ENCODE peak calls at places on chromosomes 7 and 10, in nine cellular contexts. M, J, I, K, W, S, F, Q and O are unnamed samples.

GRCh38 chr7:74476546-74477095 is 22.9 kb downstream of the GTF2IRD1 start:
- DNase-seq in S (no peak), I (peak), W (no peak), J (no peak), K (no peak), F (no peak), Q (no peak), M (no peak), O (no peak)

GRCh38 chr7:95997632-95998031 is 225.3 kb downstream of the DYNC1I1 start:
- DNase-seq in Q (no peak), M (no peak), J (no peak), W (no peak), K (no peak), I (no peak), S (no peak), F (no peak), O (no peak)

GRCh38 chr7:55546826-55547225 is 25.5 kb downstream of the VOPP1 start:
- DNase-seq in F (peak), Q (peak), J (no peak), I (peak), M (peak), K (peak), S (no peak), W (no peak), O (no peak)

GRCh38 chr10:49112851-49113250 is 2.5 kb downstream of the VSTM4 start:
- DNase-seq in I (no peak), J (no peak), K (no peak), W (no peak), S (peak), F (no peak), M (no peak), Q (no peak), O (no peak)

GRCh38 chr7:5143106-5143505 is 46.9 kb upstream of the WIPI2 start:
- DNase-seq in F (no peak), M (no peak), W (no peak), J (no peak), Q (no peak), I (no peak), K (no peak), S (no peak), O (no peak)

GRCh38 chr10:12984165-12984747 is 17.3 kb downstream of the CCDC3 start:
- DNase-seq in W (no peak), F (no peak), J (no peak), M (no peak), I (no peak), Q (no peak), S (no peak), K (no peak), O (no peak)

GRCh38 chr10:94439275-94439861 is 37.0 kb downstream of the TBC1D12 start:
- DNase-seq in K (no peak), M (peak), I (no peak), S (no peak), W (no peak), F (no peak), J (no peak), Q (no peak), O (no peak)

GRCh38 chr10:80144302-80145131 is 12.0 kb downstream of the PLAC9 start:
- DNase-seq in S (no peak), M (no peak), Q (peak), F (no peak), J (no peak), I (peak), K (no peak), W (peak), O (no peak)

GRCh38 chr7:80189638-80190037 is 55.0 kb downstream of the GNAI1 start:
- DNase-seq in J (no peak), M (no peak), W (no peak), K (no peak), Q (no peak), I (no peak), S (no peak), F (no peak), O (no peak)

GRCh38 chr7:152520861-152521302 is 85.1 kb upstream of the KMT2C start:
- DNase-seq in I (no peak), F (no peak), M (no peak), W (no peak), J (no peak), Q (no peak), K (no peak), S (no peak), O (no peak)

GRCh38 chr7:49400891-49401550 is 372.4 kb upstream of the VWC2 start:
- DNase-seq in M (no peak), I (no peak), Q (no peak), S (no peak), W (no peak), F (no peak), K (no peak), J (no peak), O (no peak)

GRCh38 chr10:111151595-111151994 is 74.8 kb downstream of the ADRA2A start:
- DNase-seq in S (no peak), Q (no peak), F (no peak), J (no peak), I (no peak), W (no peak), M (no peak), K (no peak), O (no peak)

GRCh38 chr10:97597778-97598177 is 8.3 kb downstream of the C10orf62 start:
- DNase-seq in K (no peak), M (no peak), J (no peak), I (no peak), S (no peak), F (no peak), Q (no peak), W (no peak), O (no peak)

GRCh38 chr10:33126118-33126517 is 168.1 kb upstream of the ITGB1 start:
- DNase-seq in F (no peak), M (no peak), Q (no peak), S (no peak), W (no peak), K (no peak), J (no peak), I (no peak), O (no peak)

GRCh38 chr10:80442879-80443278 is 11.2 kb upstream of the TSPAN14 start:
- DNase-seq in Q (no peak), S (no peak), F (no peak), K (no peak), W (no peak), I (peak), J (no peak), M (no peak), O (no peak)

GRCh38 chr7:32957326-32958045 is at the start of gene FKBP9:
- DNase-seq in F (peak), S (peak), Q (peak), J (peak), W (peak), K (peak), I (peak), M (peak), O (peak)

GRCh38 chr10:122234416-122234815 is 36.7 kb upstream of the BTBD16 start:
- DNase-seq in K (no peak), S (no peak), J (no peak), I (peak), Q (no peak), M (no peak), F (no peak), W (no peak), O (no peak)

GRCh38 chr10:61323757-61324156 is 129.4 kb downstream of the TMEM26 start:
- DNase-seq in K (no peak), J (no peak), I (no peak), W (no peak), Q (no peak), S (no peak), F (no peak), M (no peak), O (no peak)

GRCh38 chr7:39248041-39248692 is 270.5 kb downstream of the POU6F2 start:
- DNase-seq in J (no peak), F (no peak), K (no peak), W (no peak), M (no peak), I (no peak), Q (no peak), S (no peak), O (no peak)

GRCh38 chr10:117536359-117536861 is 6.1 kb upstream of the EMX2 start:
- DNase-seq in Q (no peak), J (no peak), F (no peak), K (no peak), I (no peak), W (peak), S (no peak), M (no peak), O (no peak)

GRCh38 chr10:48694371-48695030 is 9.8 kb downstream of the WDFY4 start:
- DNase-seq in S (no peak), F (no peak), I (no peak), Q (no peak), J (no peak), W (no peak), K (no peak), M (no peak), O (peak)

GRCh38 chr10:89522463-89522862 is 12.9 kb downstream of the SLC16A12 start:
- DNase-seq in F (no peak), M (no peak), K (no peak), J (no peak), S (no peak), I (no peak), Q (no peak), W (no peak), O (no peak)

GRCh38 chr7:542935-543789 is 23.5 kb upstream of the PDGFA start:
- DNase-seq in F (no peak), I (no peak), K (no peak), S (no peak), W (no peak), M (peak), Q (no peak), J (no peak), O (no peak)

GRCh38 chr7:56048245-56048644 is 3.0 kb downstream of the PSPH start:
- DNase-seq in F (no peak), I (no peak), Q (no peak), M (no peak), S (no peak), W (no peak), J (no peak), K (no peak), O (no peak)

GRCh38 chr7:157404845-157405481 is 68.2 kb downstream of the DNAJB6 start:
- DNase-seq in F (no peak), W (no peak), J (peak), K (peak), I (peak), S (no peak), Q (no peak), M (peak), O (no peak)

GRCh38 chr7:157140118-157140905 is 1.6 kb downstream of the UBE3C start:
- DNase-seq in K (no peak), Q (no peak), W (no peak), S (peak), M (no peak), I (no peak), F (no peak), J (no peak), O (no peak)

GRCh38 chr10:131730771-131731497 is 169.9 kb upstream of the PPP2R2D start:
- DNase-seq in M (no peak), J (no peak), I (peak), K (peak), F (no peak), S (no peak), Q (no peak), W (no peak), O (no peak)

GRCh38 chr7:29970158-29970557 is 19.4 kb downstream of the SCRN1 start:
- DNase-seq in F (no peak), Q (no peak), W (no peak), K (no peak), J (no peak), I (no peak), M (no peak), S (no peak), O (no peak)

GRCh38 chr7:27102578-27103442 is at the start of gene HOXA2:
- DNase-seq in Q (peak), F (no peak), I (no peak), S (no peak), K (peak), W (no peak), J (no peak), M (no peak), O (peak)

GRCh38 chr7:2258661-2259365 is 16.8 kb downstream of the NUDT1 start:
- DNase-seq in M (no peak), K (no peak), J (no peak), F (no peak), S (no peak), Q (no peak), I (peak), W (no peak), O (no peak)

GRCh38 chr7:158373761-158374545 is 213.7 kb downstream of the PTPRN2 start:
- DNase-seq in J (no peak), I (no peak), F (no peak), K (peak), W (no peak), M (no peak), Q (no peak), S (no peak), O (no peak)

GRCh38 chr7:76408121-76408560 is 1.4 kb downstream of the SSC4D start:
- DNase-seq in W (no peak), M (no peak), S (no peak), F (no peak), K (no peak), J (no peak), I (no peak), Q (no peak), O (no peak)

GRCh38 chr10:90644165-90644564 is 213.7 kb downstream of the HTR7 start:
- DNase-seq in S (no peak), Q (no peak), I (no peak), W (no peak), K (no peak), F (no peak), M (no peak), J (no peak), O (no peak)

GRCh38 chr7:17986826-17987225 is 40.8 kb downstream of the PRPS1L1 start:
- DNase-seq in W (no peak), J (no peak), S (no peak), K (no peak), Q (no peak), I (no peak), F (no peak), M (no peak), O (no peak)
- TF ChIP-seq EP300 in W (no peak), J (no peak), S (no peak), K (no peak), Q (no peak), I (no peak), F (no peak), M (no peak), O (no peak)

GRCh38 chr7:99576251-99576650 is 17.8 kb downstream of the ZNF655 start:
- DNase-seq in I (no peak), W (no peak), M (no peak), J (no peak), S (no peak), F (no peak), Q (no peak), K (no peak), O (no peak)
- H3K27ac ChIP-seq in I (no peak), W (no peak), M (no peak), J (no peak), S (no peak), F (no peak), Q (no peak), K (no peak), O (no peak)

DNA sequence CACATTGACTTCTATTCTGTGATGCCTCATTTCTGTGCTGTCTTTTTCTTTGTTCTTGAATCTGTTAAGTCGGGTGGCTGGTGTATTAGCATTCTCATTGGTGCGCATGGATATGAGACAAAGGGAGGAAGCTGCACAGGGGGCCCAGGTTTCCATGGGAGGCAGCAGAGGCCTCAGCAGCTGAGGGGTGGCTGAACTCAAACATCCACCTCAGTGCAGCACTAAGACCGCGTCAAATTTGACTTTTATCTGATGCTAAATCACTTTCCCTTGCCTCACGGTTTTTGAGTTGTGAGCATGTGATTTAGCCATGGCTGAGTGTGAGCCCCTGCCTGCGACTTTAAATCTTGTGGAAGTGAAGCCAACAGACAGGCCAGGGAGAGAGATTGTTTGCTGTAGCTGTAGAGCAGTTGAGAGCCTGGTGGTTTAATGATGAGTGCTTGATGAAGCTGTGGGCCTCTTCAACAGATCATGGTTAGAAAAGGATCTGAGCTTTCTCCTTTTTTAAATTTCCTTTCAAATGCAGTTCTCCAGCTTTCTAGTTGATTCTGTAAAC is 193.2 kb upstream of the ZNF804B start:
- DNase-seq in M (no peak), J (no peak), F (no peak), K (no peak), I (no peak), W (no peak), Q (no peak), S (no peak), O (no peak)
- TF ChIP-seq EP300 in M (no peak), J (no peak), F (no peak), K (no peak), I (no peak), W (no peak), Q (no peak), S (no peak), O (no peak)

GRCh38 chr10:114631090-114631677 is 26.9 kb downstream of the ABLIM1 start:
- DNase-seq in Q (no peak), J (no peak), I (peak), S (no peak), K (no peak), M (no peak), F (no peak), W (no peak), O (no peak)
- H3K27ac ChIP-seq in Q (peak), J (no peak), I (no peak), S (no peak), K (peak), M (peak), F (peak), W (peak), O (peak)

GRCh38 chr7:149790754-149791360 is 17.5 kb upstream of the ZNF467 start:
- DNase-seq in M (no peak), K (no peak), S (no peak), J (no peak), I (no peak), Q (no peak), W (no peak), F (no peak), O (no peak)

GRCh38 chr7:149789101-149789500 is 15.7 kb upstream of the ZNF467 start:
- DNase-seq in S (no peak), W (no peak), K (no peak), J (no peak), I (no peak), F (no peak), Q (no peak), M (no peak), O (no peak)

GRCh38 chr7:149791411-149792219 is 18.2 kb upstream of the ZNF467 start:
- DNase-seq in Q (no peak), K (no peak), S (no peak), F (no peak), W (no peak), I (no peak), M (no peak), J (no peak), O (no peak)

GRCh38 chr7:149788300-149788851 is 15.0 kb upstream of the ZNF467 start:
- DNase-seq in S (no peak), Q (no peak), F (no peak), M (no peak), I (no peak), J (no peak), K (no peak), W (no peak), O (no peak)

GRCh38 chr7:149790146-149790548 is 16.8 kb upstream of the ZNF467 start:
- DNase-seq in J (no peak), K (no peak), M (peak), F (no peak), I (peak), S (peak), W (no peak), Q (peak), O (no peak)
- TF ChIP-seq EP300 in J (no peak), K (no peak), M (no peak), F (no peak), I (no peak), S (no peak), W (no peak), Q (no peak), O (no peak)

DNA sequence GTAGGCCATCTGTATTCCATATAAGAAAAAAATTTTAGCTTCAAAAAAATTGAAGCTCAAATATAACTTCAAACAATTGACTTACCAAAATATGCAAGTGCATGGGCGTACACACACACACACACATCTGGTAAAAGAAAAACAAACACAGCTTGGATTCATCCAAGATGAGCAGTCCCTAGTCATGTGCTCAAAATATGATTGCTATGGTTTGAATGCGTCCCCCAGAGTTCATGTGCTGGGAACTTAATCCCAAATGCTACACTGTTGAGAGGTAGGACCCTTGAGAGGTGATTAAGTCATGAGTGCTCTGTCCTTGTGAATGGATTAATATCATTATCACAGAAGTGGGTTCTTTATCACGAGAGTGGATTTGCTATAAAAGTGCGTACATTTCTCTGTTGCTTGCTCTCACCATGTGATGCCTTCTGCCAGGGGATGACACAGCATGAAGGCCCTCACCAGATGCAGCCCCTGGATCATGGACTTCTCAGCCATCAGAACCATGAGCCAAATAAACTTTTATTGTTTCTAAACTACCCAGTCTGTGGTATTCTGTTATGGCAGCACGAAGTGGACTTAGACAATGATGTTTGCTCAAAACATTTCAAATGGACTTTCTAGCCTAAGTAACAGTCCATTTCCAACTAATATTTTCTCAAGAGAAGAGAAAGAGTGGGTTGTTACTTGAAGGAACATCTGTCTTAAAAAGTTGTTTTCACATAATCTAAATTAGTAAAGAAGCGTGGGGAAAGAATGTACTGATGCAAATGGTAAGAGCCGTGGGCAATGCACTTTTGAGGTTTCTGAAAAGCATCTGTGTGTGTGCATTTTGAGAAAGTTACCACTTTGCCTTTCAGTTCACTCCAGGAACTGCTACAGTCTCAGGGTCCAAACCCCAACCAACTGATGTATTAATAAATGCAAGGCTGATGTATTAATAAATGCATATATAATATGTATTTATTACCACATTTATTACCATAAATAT is 15.1 kb upstream of the SVIL start:
- DNase-seq in M (no peak), W (no peak), I (no peak), K (no peak), F (no peak), J (no peak), S (no peak), Q (no peak), O (no peak)
- H3K27ac ChIP-seq in M (no peak), W (peak), I (peak), K (peak), F (peak), J (peak), S (no peak), Q (peak), O (peak)

DNA sequence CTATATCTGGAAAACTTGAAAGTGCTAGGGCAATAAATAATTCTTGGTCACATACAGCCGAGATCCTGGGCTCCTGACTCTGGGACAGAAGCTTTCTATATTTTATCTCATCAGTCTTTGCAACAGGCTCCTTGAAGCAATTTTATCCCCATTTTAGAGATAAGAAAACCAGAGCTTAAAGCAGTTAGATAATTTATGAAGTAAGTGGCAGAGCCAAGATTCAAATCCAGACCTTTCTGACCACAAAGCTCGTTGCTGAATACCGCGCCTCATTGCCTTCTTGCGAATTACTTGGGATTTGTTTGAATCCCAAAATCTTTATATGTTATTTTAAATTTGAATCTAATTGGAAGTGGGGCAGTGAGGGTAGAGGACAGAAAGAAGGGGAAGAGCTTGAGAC is 106.0 kb downstream of the TCF7L2 start:
- DNase-seq in F (no peak), W (no peak), Q (no peak), I (no peak), S (no peak), K (no peak), M (no peak), J (no peak), O (no peak)
- TF ChIP-seq EP300 in F (no peak), W (no peak), Q (no peak), I (no peak), S (no peak), K (no peak), M (no peak), J (no peak), O (no peak)

GRCh38 chr10:29276251-29276850 is 12.5 kb upstream of the LYZL1 start:
- DNase-seq in J (no peak), Q (no peak), I (no peak), K (no peak), F (no peak), W (no peak), S (no peak), M (peak), O (peak)
- H3K27ac ChIP-seq in J (no peak), Q (no peak), I (no peak), K (no peak), F (no peak), W (no peak), S (no peak), M (no peak), O (no peak)